ENCODE peak calls at places on chromosomes 5 and 9, in four cellular contexts. One of them, this sample, is unnamed.

GRCh38 chr5:107542428-107542827 is 128.3 kb downstream of the EFNA5 start:
- DNase-seq in NCI-H1417: peak
- DNase-seq in cardiac septum: no peak
- DNase-seq in cardiac fibroblast: peak
- DNase-seq in this sample: peak

GRCh38 chr5:1380011-1380817 is 35.3 kb upstream of the CLPTM1L start:
- DNase-seq in NCI-H1417: peak
- DNase-seq in cardiac septum: no peak
- DNase-seq in cardiac fibroblast: peak
- DNase-seq in this sample: no peak

GRCh38 chr5:72452515-72453259 is 54.5 kb downstream of the ZNF366 start:
- DNase-seq in NCI-H1417: no peak
- DNase-seq in cardiac septum: peak
- DNase-seq in cardiac fibroblast: peak
- DNase-seq in this sample: no peak

GRCh38 chr9:93118863-93119702 is 15.0 kb downstream of the NINJ1 start:
- DNase-seq in NCI-H1417: no peak
- DNase-seq in cardiac septum: peak
- DNase-seq in cardiac fibroblast: no peak
- DNase-seq in this sample: no peak

GRCh38 chr5:76674330-76675066 is 41.4 kb upstream of the F2R start:
- DNase-seq in NCI-H1417: no peak
- DNase-seq in cardiac septum: no peak
- DNase-seq in cardiac fibroblast: no peak
- DNase-seq in this sample: no peak

GRCh38 chr5:43073597-43074546 is 33.8 kb upstream of the ANXA2R start:
- DNase-seq in NCI-H1417: peak
- DNase-seq in cardiac septum: no peak
- DNase-seq in cardiac fibroblast: peak
- DNase-seq in this sample: no peak

GRCh38 chr5:84086517-84086916 is 298.2 kb downstream of the EDIL3 start:
- DNase-seq in NCI-H1417: no peak
- DNase-seq in cardiac septum: no peak
- DNase-seq in cardiac fibroblast: peak
- DNase-seq in this sample: no peak

GRCh38 chr5:122030251-122030650 is 47.8 kb downstream of the LOX start:
- DNase-seq in NCI-H1417: no peak
- DNase-seq in cardiac septum: no peak
- DNase-seq in cardiac fibroblast: no peak
- DNase-seq in this sample: no peak

GRCh38 chr5:154302181-154302580 is 111.6 kb downstream of the GALNT10 start:
- DNase-seq in NCI-H1417: no peak
- DNase-seq in cardiac septum: peak
- DNase-seq in cardiac fibroblast: no peak
- DNase-seq in this sample: no peak

GRCh38 chr9:21964925-21965385 is 29.2 kb downstream of the CDKN2A start:
- DNase-seq in NCI-H1417: no peak
- DNase-seq in cardiac septum: no peak
- DNase-seq in cardiac fibroblast: peak
- DNase-seq in this sample: no peak

GRCh38 chr9:135718616-135719015 is 16.6 kb downstream of the KCNT1 start:
- DNase-seq in NCI-H1417: no peak
- DNase-seq in cardiac septum: no peak
- DNase-seq in cardiac fibroblast: peak
- DNase-seq in this sample: no peak

GRCh38 chr5:176667637-176668036 is 20.4 kb downstream of the TSPAN17 start:
- DNase-seq in NCI-H1417: no peak
- DNase-seq in cardiac septum: no peak
- DNase-seq in cardiac fibroblast: no peak
- DNase-seq in this sample: no peak

GRCh38 chr9:35859310-35859994 is 10.7 kb downstream of the OR13J1 start:
- DNase-seq in NCI-H1417: no peak
- DNase-seq in cardiac septum: no peak
- DNase-seq in cardiac fibroblast: peak
- DNase-seq in this sample: no peak

GRCh38 chr5:75012748-75013147 is 39.6 kb downstream of the GCNT4 start:
- DNase-seq in NCI-H1417: no peak
- DNase-seq in cardiac septum: no peak
- DNase-seq in cardiac fibroblast: no peak
- DNase-seq in this sample: no peak

GRCh38 chr5:132010645-132011560 is 555 bp downstream of the ACSL6 start:
- DNase-seq in NCI-H1417: peak
- DNase-seq in cardiac septum: peak
- DNase-seq in cardiac fibroblast: no peak
- DNase-seq in this sample: no peak

GRCh38 chr5:92841604-92842155 is 739.3 kb downstream of the NR2F1-AS1 start:
- DNase-seq in NCI-H1417: no peak
- DNase-seq in cardiac septum: no peak
- DNase-seq in cardiac fibroblast: no peak
- DNase-seq in this sample: no peak

GRCh38 chr5:107601076-107601475 is 69.7 kb downstream of the EFNA5 start:
- DNase-seq in NCI-H1417: no peak
- DNase-seq in cardiac septum: no peak
- DNase-seq in cardiac fibroblast: no peak
- DNase-seq in this sample: no peak

GRCh38 chr5:119470851-119471451 is 18.7 kb downstream of the HSD17B4 start:
- DNase-seq in NCI-H1417: no peak
- DNase-seq in cardiac septum: no peak
- DNase-seq in cardiac fibroblast: peak
- DNase-seq in this sample: no peak

GRCh38 chr5:147509710-147510651 is at the start of gene DPYSL3:
- DNase-seq in NCI-H1417: peak
- DNase-seq in cardiac septum: peak
- DNase-seq in cardiac fibroblast: peak
- DNase-seq in this sample: peak

GRCh38 chr9:113532809-113533190 is 69.3 kb downstream of the RGS3 start:
- DNase-seq in NCI-H1417: no peak
- DNase-seq in cardiac septum: peak
- DNase-seq in cardiac fibroblast: no peak
- DNase-seq in this sample: no peak

GRCh38 chr5:30041831-30042385 is 1151.6 kb upstream of the CDH6 start:
- DNase-seq in NCI-H1417: no peak
- DNase-seq in cardiac septum: no peak
- DNase-seq in cardiac fibroblast: no peak
- DNase-seq in this sample: no peak

GRCh38 chr9:116417464-116417863 is 263.9 kb downstream of the PAPPA start:
- DNase-seq in NCI-H1417: no peak
- DNase-seq in cardiac septum: no peak
- DNase-seq in cardiac fibroblast: no peak
- DNase-seq in this sample: peak

GRCh38 chr5:58183078-58183885 is 276.6 kb downstream of the PLK2 start:
- DNase-seq in NCI-H1417: no peak
- DNase-seq in cardiac septum: no peak
- DNase-seq in cardiac fibroblast: peak
- DNase-seq in this sample: no peak

GRCh38 chr5:82593481-82593880 is 315.3 kb upstream of the RPS23 start:
- DNase-seq in NCI-H1417: no peak
- DNase-seq in cardiac septum: no peak
- DNase-seq in cardiac fibroblast: peak
- DNase-seq in this sample: peak

GRCh38 chr5:132272341-132273210 is 15.1 kb downstream of the PDLIM4 start:
- DNase-seq in NCI-H1417: peak
- DNase-seq in cardiac septum: no peak
- DNase-seq in cardiac fibroblast: peak
- DNase-seq in this sample: no peak

GRCh38 chr5:115398726-115399125 is 102.3 kb upstream of the CCDC112 start:
- DNase-seq in NCI-H1417: no peak
- DNase-seq in cardiac septum: no peak
- DNase-seq in cardiac fibroblast: peak
- DNase-seq in this sample: no peak

GRCh38 chr5:159678800-159679392 is 237.4 kb upstream of the ADRA1B start:
- DNase-seq in NCI-H1417: no peak
- DNase-seq in cardiac septum: no peak
- DNase-seq in cardiac fibroblast: no peak
- DNase-seq in this sample: no peak

GRCh38 chr5:118518720-118519119 is 469.6 kb downstream of the DTWD2 start:
- DNase-seq in NCI-H1417: no peak
- DNase-seq in cardiac septum: no peak
- DNase-seq in cardiac fibroblast: no peak
- DNase-seq in this sample: no peak

GRCh38 chr5:62681117-62681850 is 102.7 kb downstream of the LRRC70 start:
- DNase-seq in NCI-H1417: no peak
- DNase-seq in cardiac septum: no peak
- DNase-seq in cardiac fibroblast: no peak
- DNase-seq in this sample: no peak

GRCh38 chr5:100505984-100506670 is 29.0 kb upstream of the FAM174A start:
- DNase-seq in NCI-H1417: no peak
- DNase-seq in cardiac septum: no peak
- DNase-seq in cardiac fibroblast: peak
- DNase-seq in this sample: peak

GRCh38 chr9:108012405-108012804 is 522.8 kb upstream of the KLF4 start:
- DNase-seq in NCI-H1417: no peak
- DNase-seq in cardiac septum: no peak
- DNase-seq in cardiac fibroblast: no peak
- DNase-seq in this sample: no peak

GRCh38 chr5:90000351-90000750 is 409.2 kb downstream of the CETN3 start:
- DNase-seq in NCI-H1417: no peak
- DNase-seq in cardiac septum: no peak
- DNase-seq in cardiac fibroblast: no peak
- DNase-seq in this sample: no peak

GRCh38 chr5:19608434-19608833 is 379.6 kb downstream of the CDH18 start:
- DNase-seq in NCI-H1417: peak
- DNase-seq in cardiac septum: no peak
- DNase-seq in cardiac fibroblast: peak
- DNase-seq in this sample: no peak

GRCh38 chr9:38234479-38234878 is 158.0 kb upstream of the ALDH1B1 start:
- DNase-seq in NCI-H1417: no peak
- DNase-seq in cardiac septum: no peak
- DNase-seq in cardiac fibroblast: no peak
- DNase-seq in this sample: no peak

GRCh38 chr9:129995409-129996160 is 47.4 kb downstream of the FNBP1 start:
- DNase-seq in NCI-H1417: no peak
- DNase-seq in cardiac septum: no peak
- DNase-seq in cardiac fibroblast: peak
- DNase-seq in this sample: no peak

GRCh38 chr9:138077898-138078540 is 200.4 kb downstream of the CACNA1B start:
- DNase-seq in NCI-H1417: no peak
- DNase-seq in cardiac septum: peak
- DNase-seq in cardiac fibroblast: no peak
- DNase-seq in this sample: no peak

This sample was measured in non-pigmented ciliary epithelial cell.